ENCODE peak calls at places on chromosome 1, in five cellular contexts. L is MV-4-11; H is NCI-H1417; F is effector memory CD8-positive, alpha-beta T cell; W is pancreas. M is an unnamed sample.

GRCh38 chr1:226649780-226650179 is 89.3 kb downstream of the ITPKB start:
- DNase-seq in H (no peak), W (no peak), F (no peak), L (peak), M (peak)

GRCh38 chr1:164588388-164589341 is 29.7 kb downstream of the PBX1 start:
- DNase-seq in H (peak), W (no peak), L (no peak), F (no peak), M (peak)

GRCh38 chr1:241715956-241716355 is 63.9 kb downstream of the WDR64 start:
- DNase-seq in H (no peak), F (no peak), L (no peak), W (no peak), M (no peak)

GRCh38 chr1:15245593-15246325 is 1.3 kb upstream of the FHAD1 start:
- DNase-seq in H (no peak), W (no peak), F (no peak), L (peak), M (no peak)

GRCh38 chr1:204634260-204634910 is 51.2 kb downstream of the LRRN2 start:
- DNase-seq in H (no peak), L (no peak), W (no peak), F (no peak), M (no peak)

GRCh38 chr1:39224295-39224829 is 19.9 kb downstream of the MACF1 start:
- DNase-seq in W (no peak), L (no peak), H (no peak), F (no peak), M (no peak)

GRCh38 chr1:180136968-180137356 is 17.7 kb upstream of the QSOX1 start:
- DNase-seq in L (no peak), W (no peak), H (no peak), F (no peak), M (no peak)

GRCh38 chr1:53633073-53633704 is 105.8 kb downstream of the GLIS1 start:
- DNase-seq in W (peak), L (no peak), F (no peak), H (no peak), M (no peak)

GRCh38 chr1:57033222-57034019 is 67.6 kb upstream of the C8B start:
- DNase-seq in F (no peak), H (no peak), W (no peak), L (no peak), M (no peak)

GRCh38 chr1:1292442-1292779 is 12.2 kb downstream of the SCNN1D start:
- DNase-seq in W (no peak), L (no peak), H (no peak), F (no peak), M (no peak)

GRCh38 chr1:226912587-226913176 is 27.4 kb upstream of the COQ8A start:
- DNase-seq in F (no peak), H (no peak), W (peak), L (no peak), M (no peak)

GRCh38 chr1:24551910-24552571 is 3.8 kb upstream of the NCMAP start:
- DNase-seq in F (no peak), L (no peak), H (peak), W (no peak), M (peak)

GRCh38 chr1:173853074-173853473 is 14.7 kb downstream of the GAS5 start:
- DNase-seq in F (no peak), L (no peak), H (no peak), W (no peak), M (no peak)

GRCh38 chr1:97571760-97572159 is 349.1 kb downstream of the DPYD start:
- DNase-seq in H (no peak), F (no peak), L (no peak), W (no peak), M (no peak)

M was measured in NCI-H524.